ENCODE peak calls at places on chromosome 4, in four cellular contexts. U, O, H and N are unnamed samples.
A peak's percentile ranks its signal among the peaks of the same experiment; 100 is the strongest.

GRCh38 chr4:1504786-1505500 is 98.7 kb upstream of the NKX1-1 start:
- DNase-seq in U (peak; percentile 70), H (peak; percentile 33), O (peak; percentile 10), N (peak; percentile 10)

GRCh38 chr4:143307536-143307935 is 29.1 kb upstream of the GAB1 start:
- DNase-seq in U (no peak), H (no peak), O (no peak), N (no peak)

GRCh38 chr4:96004341-96004740 is 164.4 kb downstream of the PDHA2 start:
- DNase-seq in U (no peak), H (no peak), O (no peak), N (no peak)

GRCh38 chr4:126737899-126738526 is 894.7 kb upstream of the INTU start:
- DNase-seq in H (no peak), U (no peak), O (no peak), N (no peak)

GRCh38 chr4:64713256-64713840 is 304.1 kb upstream of the TECRL start:
- DNase-seq in U (no peak), H (peak; percentile 56), O (no peak), N (no peak)

GRCh38 chr4:76674995-76675394 is 222.9 kb downstream of the SOWAHB start:
- DNase-seq in O (no peak), H (no peak), U (no peak), N (no peak)

GRCh38 chr4:112102875-112103370 is 42.3 kb upstream of the FAM241A start:
- DNase-seq in H (no peak), U (no peak), O (no peak), N (no peak)

GRCh38 chr4:61320154-61320553 is 120.0 kb downstream of the ADGRL3 start:
- DNase-seq in H (no peak), U (no peak), O (no peak), N (no peak)

GRCh38 chr4:142516686-142517145 is 329.4 kb downstream of the INPP4B start:
- DNase-seq in U (no peak), H (no peak), O (no peak), N (no peak)

GRCh38 chr4:66562276-66562806 is 892.1 kb upstream of the EPHA5 start:
- DNase-seq in H (no peak), U (no peak), O (no peak), N (no peak)

GRCh38 chr4:122976111-122976510 is 53.7 kb upstream of the NUDT6 start:
- DNase-seq in U (no peak), H (no peak), O (no peak), N (no peak)

GRCh38 chr4:5746829-5747745 is 36.1 kb downstream of the EVC start:
- DNase-seq in O (no peak), U (peak; percentile 48), H (no peak), N (no peak)

GRCh38 chr4:987689-988513 is 1.1 kb downstream of the IDUA start:
- DNase-seq in H (no peak), U (no peak), O (no peak), N (no peak)

GRCh38 chr4:87399148-87399547 is 8.2 kb upstream of the HSD17B11 start:
- DNase-seq in H (no peak), U (no peak), O (no peak), N (no peak)

GRCh38 chr4:178599521-178599920 is 1157.3 kb upstream of the AGA start:
- DNase-seq in H (no peak), U (no peak), O (no peak), N (no peak)

GRCh38 chr4:83569967-83570366 is 34.1 kb downstream of the GPAT3 start:
- DNase-seq in H (no peak), U (no peak), O (no peak), N (no peak)